ENCODE peak calls at places on chromosomes 16 and 17, in seven cellular contexts. One of them, this sample, is unnamed.

GRCh38 chr16:88951501-88951900 is 25.5 kb downstream of the CBFA2T3 start:
- DNase-seq in heart right ventricle: peak; percentile 9
- DNase-seq in colonic mucosa: no peak
- DNase-seq in ascending aorta: no peak
- DNase-seq in GM12878: no peak
- DNase-seq in neural progenitor cell: no peak
- DNase-seq in cardiac muscle cell: no peak
- DNase-seq in this sample: no peak

GRCh38 chr17:5418858-5419355 is 555 bp downstream of the NUP88 start:
- DNase-seq in cardiac muscle cell: peak; percentile 48
- DNase-seq in colonic mucosa: peak; percentile 72
- DNase-seq in GM12878: peak; percentile 84
- DNase-seq in heart right ventricle: no peak
- DNase-seq in neural progenitor cell: no peak
- DNase-seq in ascending aorta: peak; percentile 65
- DNase-seq in this sample: peak; percentile 42

GRCh38 chr16:369866-370436 is 387 bp downstream of the MRPL28 start:
- DNase-seq in cardiac muscle cell: peak; percentile 64
- DNase-seq in heart right ventricle: no peak
- DNase-seq in neural progenitor cell: peak; percentile 47
- DNase-seq in ascending aorta: no peak
- DNase-seq in GM12878: no peak
- DNase-seq in colonic mucosa: no peak
- DNase-seq in this sample: no peak

GRCh38 chr16:69494993-69495392 is 70.6 kb downstream of the CYB5B start:
- DNase-seq in cardiac muscle cell: peak; percentile 2
- DNase-seq in ascending aorta: no peak
- DNase-seq in colonic mucosa: peak; percentile 32
- DNase-seq in GM12878: no peak
- DNase-seq in neural progenitor cell: peak; percentile 57
- DNase-seq in heart right ventricle: no peak
- DNase-seq in this sample: peak; percentile 31

GRCh38 chr17:66567234-66568170 is 265.1 kb downstream of the PRKCA start:
- DNase-seq in ascending aorta: peak; percentile 71
- DNase-seq in heart right ventricle: peak; percentile 77
- DNase-seq in colonic mucosa: peak; percentile 91
- DNase-seq in GM12878: peak; percentile 23
- DNase-seq in cardiac muscle cell: peak; percentile 86
- DNase-seq in neural progenitor cell: peak; percentile 79
- DNase-seq in this sample: peak; percentile 80

GRCh38 chr17:45688353-45688752 is 95.8 kb upstream of the CRHR1 start:
- DNase-seq in heart right ventricle: no peak
- DNase-seq in ascending aorta: no peak
- DNase-seq in GM12878: no peak
- DNase-seq in colonic mucosa: no peak
- DNase-seq in neural progenitor cell: no peak
- DNase-seq in cardiac muscle cell: no peak
- DNase-seq in this sample: no peak

GRCh38 chr17:4850236-4850635 is 17.1 kb downstream of the MINK1 start:
- DNase-seq in GM12878: no peak
- DNase-seq in ascending aorta: no peak
- DNase-seq in neural progenitor cell: no peak
- DNase-seq in heart right ventricle: no peak
- DNase-seq in cardiac muscle cell: no peak
- DNase-seq in colonic mucosa: peak; percentile 72
- DNase-seq in this sample: no peak

GRCh38 chr17:64413505-64413904 is 22.8 kb upstream of the PECAM1 start:
- DNase-seq in ascending aorta: no peak
- DNase-seq in heart right ventricle: no peak
- DNase-seq in colonic mucosa: no peak
- DNase-seq in GM12878: peak; percentile 43
- DNase-seq in cardiac muscle cell: no peak
- DNase-seq in neural progenitor cell: no peak
- DNase-seq in this sample: peak; percentile 60

GRCh38 chr17:78528541-78528940 is 48.7 kb downstream of the DNAH17 start:
- DNase-seq in cardiac muscle cell: peak; percentile 11
- DNase-seq in colonic mucosa: no peak
- DNase-seq in ascending aorta: no peak
- DNase-seq in GM12878: no peak
- DNase-seq in neural progenitor cell: peak; percentile 46
- DNase-seq in heart right ventricle: no peak
- DNase-seq in this sample: no peak

GRCh38 chr17:8475227-8475626 is 39.5 kb downstream of the NDEL1 start:
- DNase-seq in cardiac muscle cell: no peak
- DNase-seq in neural progenitor cell: no peak
- DNase-seq in ascending aorta: no peak
- DNase-seq in colonic mucosa: no peak
- DNase-seq in heart right ventricle: no peak
- DNase-seq in GM12878: no peak
- DNase-seq in this sample: no peak

GRCh38 chr16:84588991-84589390 is 28.9 kb downstream of the COTL1 start:
- DNase-seq in colonic mucosa: no peak
- DNase-seq in neural progenitor cell: no peak
- DNase-seq in ascending aorta: no peak
- DNase-seq in cardiac muscle cell: no peak
- DNase-seq in heart right ventricle: no peak
- DNase-seq in GM12878: no peak
- DNase-seq in this sample: no peak

GRCh38 chr17:57607553-57608120 is 137.5 kb downstream of the CCDC182 start:
- DNase-seq in colonic mucosa: no peak
- DNase-seq in GM12878: no peak
- DNase-seq in ascending aorta: no peak
- DNase-seq in neural progenitor cell: no peak
- DNase-seq in heart right ventricle: no peak
- DNase-seq in cardiac muscle cell: no peak
- DNase-seq in this sample: no peak

GRCh38 chr16:30761427-30761927 is 385 bp downstream of the CFAP119 start:
- DNase-seq in colonic mucosa: peak; percentile 59
- DNase-seq in ascending aorta: no peak
- DNase-seq in heart right ventricle: no peak
- DNase-seq in cardiac muscle cell: peak; percentile 70
- DNase-seq in neural progenitor cell: peak; percentile 70
- DNase-seq in GM12878: no peak
- DNase-seq in this sample: no peak

GRCh38 chr16:4613636-4614570 is 785 bp downstream of the UBALD1 start:
- DNase-seq in GM12878: no peak
- DNase-seq in heart right ventricle: peak; percentile 43
- DNase-seq in cardiac muscle cell: peak; percentile 70
- DNase-seq in ascending aorta: no peak
- DNase-seq in colonic mucosa: no peak
- DNase-seq in neural progenitor cell: peak; percentile 70
- DNase-seq in this sample: no peak

GRCh38 chr16:25026621-25027020 is 11.5 kb upstream of the ARHGAP17 start:
- DNase-seq in neural progenitor cell: no peak
- DNase-seq in colonic mucosa: no peak
- DNase-seq in heart right ventricle: no peak
- DNase-seq in GM12878: no peak
- DNase-seq in cardiac muscle cell: no peak
- DNase-seq in ascending aorta: no peak
- DNase-seq in this sample: no peak

GRCh38 chr17:45149669-45150603 is 1.7 kb downstream of the HEXIM1 start:
- DNase-seq in neural progenitor cell: peak; percentile 66
- DNase-seq in cardiac muscle cell: peak; percentile 76
- DNase-seq in ascending aorta: peak; percentile 85
- DNase-seq in GM12878: no peak
- DNase-seq in heart right ventricle: peak; percentile 73
- DNase-seq in colonic mucosa: peak; percentile 78
- DNase-seq in this sample: peak; percentile 61

GRCh38 chr17:75428775-75429469 is 23.4 kb upstream of the GRB2 start:
- DNase-seq in GM12878: no peak
- DNase-seq in neural progenitor cell: no peak
- DNase-seq in cardiac muscle cell: no peak
- DNase-seq in ascending aorta: peak; percentile 79
- DNase-seq in heart right ventricle: no peak
- DNase-seq in colonic mucosa: no peak
- DNase-seq in this sample: no peak

GRCh38 chr16:49491736-49492089 is 118.1 kb downstream of the C16orf78 start:
- DNase-seq in cardiac muscle cell: peak; percentile 12
- DNase-seq in colonic mucosa: no peak
- DNase-seq in ascending aorta: peak; percentile 65
- DNase-seq in neural progenitor cell: peak; percentile 70
- DNase-seq in GM12878: no peak
- DNase-seq in heart right ventricle: peak; percentile 50
- DNase-seq in this sample: no peak

GRCh38 chr16:734208-734980 is 6.4 kb downstream of the CIAO3 start:
- DNase-seq in cardiac muscle cell: no peak
- DNase-seq in heart right ventricle: peak; percentile 19
- DNase-seq in neural progenitor cell: no peak
- DNase-seq in colonic mucosa: no peak
- DNase-seq in GM12878: no peak
- DNase-seq in ascending aorta: no peak
- DNase-seq in this sample: no peak

GRCh38 chr17:29178750-29179231 is 1.4 kb downstream of the MYO18A start:
- DNase-seq in heart right ventricle: no peak
- DNase-seq in cardiac muscle cell: no peak
- DNase-seq in ascending aorta: peak; percentile 60
- DNase-seq in neural progenitor cell: no peak
- DNase-seq in colonic mucosa: peak; percentile 56
- DNase-seq in GM12878: no peak
- DNase-seq in this sample: no peak

GRCh38 chr16:822174-822908 is 21.8 kb upstream of the GNG13 start:
- DNase-seq in neural progenitor cell: no peak
- DNase-seq in heart right ventricle: no peak
- DNase-seq in cardiac muscle cell: no peak
- DNase-seq in ascending aorta: no peak
- DNase-seq in colonic mucosa: no peak
- DNase-seq in GM12878: no peak
- DNase-seq in this sample: no peak

GRCh38 chr16:75288596-75289120 is 37.2 kb upstream of the BCAR1 start:
- DNase-seq in colonic mucosa: no peak
- DNase-seq in ascending aorta: no peak
- DNase-seq in heart right ventricle: peak; percentile 18
- DNase-seq in cardiac muscle cell: no peak
- DNase-seq in GM12878: peak; percentile 55
- DNase-seq in neural progenitor cell: no peak
- DNase-seq in this sample: no peak

GRCh38 chr17:67386965-67387551 is 10.0 kb downstream of the PITPNC1 start:
- DNase-seq in heart right ventricle: peak; percentile 62
- DNase-seq in neural progenitor cell: peak; percentile 85
- DNase-seq in colonic mucosa: peak; percentile 73
- DNase-seq in ascending aorta: no peak
- DNase-seq in cardiac muscle cell: peak; percentile 71
- DNase-seq in GM12878: no peak
- DNase-seq in this sample: peak; percentile 38

GRCh38 chr17:80872011-80872929 is 119.4 kb upstream of the CHMP6 start:
- DNase-seq in colonic mucosa: no peak
- DNase-seq in cardiac muscle cell: peak; percentile 74
- DNase-seq in heart right ventricle: peak; percentile 48
- DNase-seq in GM12878: no peak
- DNase-seq in ascending aorta: no peak
- DNase-seq in neural progenitor cell: no peak
- DNase-seq in this sample: no peak

GRCh38 chr17:41863074-41863843 is 2.0 kb downstream of the KLHL11 start:
- DNase-seq in colonic mucosa: no peak
- DNase-seq in cardiac muscle cell: no peak
- DNase-seq in ascending aorta: no peak
- DNase-seq in GM12878: no peak
- DNase-seq in neural progenitor cell: peak; percentile 28
- DNase-seq in heart right ventricle: no peak
- DNase-seq in this sample: no peak

GRCh38 chr16:62021295-62021694 is 14.9 kb downstream of the CDH8 start:
- DNase-seq in cardiac muscle cell: no peak
- DNase-seq in GM12878: no peak
- DNase-seq in colonic mucosa: no peak
- DNase-seq in ascending aorta: no peak
- DNase-seq in neural progenitor cell: no peak
- DNase-seq in heart right ventricle: no peak
- DNase-seq in this sample: no peak

GRCh38 chr17:47719411-47720152 is 13.5 kb upstream of the TBX21 start:
- DNase-seq in GM12878: no peak
- DNase-seq in cardiac muscle cell: no peak
- DNase-seq in ascending aorta: no peak
- DNase-seq in heart right ventricle: no peak
- DNase-seq in neural progenitor cell: no peak
- DNase-seq in colonic mucosa: no peak
- DNase-seq in this sample: no peak

GRCh38 chr17:21573961-21574610 is 118.2 kb upstream of the KCNJ18 start:
- DNase-seq in colonic mucosa: peak; percentile 54
- DNase-seq in neural progenitor cell: no peak
- DNase-seq in cardiac muscle cell: no peak
- DNase-seq in heart right ventricle: peak; percentile 85
- DNase-seq in ascending aorta: no peak
- DNase-seq in GM12878: no peak
- DNase-seq in this sample: no peak

GRCh38 chr17:73624496-73624988 is 19.7 kb downstream of the SDK2 start:
- DNase-seq in colonic mucosa: no peak
- DNase-seq in GM12878: no peak
- DNase-seq in cardiac muscle cell: no peak
- DNase-seq in ascending aorta: no peak
- DNase-seq in heart right ventricle: no peak
- DNase-seq in neural progenitor cell: no peak
- DNase-seq in this sample: no peak

GRCh38 chr17:37678036-37678435 is 34.8 kb upstream of the DDX52 start:
- DNase-seq in neural progenitor cell: no peak
- DNase-seq in cardiac muscle cell: no peak
- DNase-seq in colonic mucosa: no peak
- DNase-seq in heart right ventricle: no peak
- DNase-seq in ascending aorta: no peak
- DNase-seq in GM12878: no peak
- DNase-seq in this sample: no peak

GRCh38 chr16:11572301-11572995 is 14.3 kb downstream of the LITAF start:
- DNase-seq in cardiac muscle cell: no peak
- DNase-seq in colonic mucosa: no peak
- DNase-seq in heart right ventricle: no peak
- DNase-seq in GM12878: no peak
- DNase-seq in neural progenitor cell: no peak
- DNase-seq in ascending aorta: peak; percentile 67
- DNase-seq in this sample: no peak
- H3K4me3 ChIP-seq in cardiac muscle cell: no peak overlapping the region
- H3K4me3 ChIP-seq in colonic mucosa: no peak overlapping the region
- H3K4me3 ChIP-seq in heart right ventricle: no peak overlapping the region
- H3K4me3 ChIP-seq in GM12878: no peak overlapping the region
- H3K4me3 ChIP-seq in neural progenitor cell: no peak overlapping the region
- H3K4me3 ChIP-seq in ascending aorta: no peak overlapping the region
- H3K4me3 ChIP-seq in this sample: no peak overlapping the region

GRCh38 chr16:72956124-72957064 is 91.5 kb downstream of the ZFHX3 start:
- DNase-seq in heart right ventricle: no peak
- DNase-seq in neural progenitor cell: no peak
- DNase-seq in ascending aorta: no peak
- DNase-seq in colonic mucosa: no peak
- DNase-seq in cardiac muscle cell: no peak
- DNase-seq in GM12878: no peak
- DNase-seq in this sample: no peak
- H3K27ac ChIP-seq in heart right ventricle: no peak overlapping the region
- H3K27ac ChIP-seq in neural progenitor cell: no peak overlapping the region
- H3K27ac ChIP-seq in ascending aorta: peak overlapping the region; percentile 53
- H3K27ac ChIP-seq in colonic mucosa: no peak overlapping the region
- H3K27ac ChIP-seq in cardiac muscle cell: no peak overlapping the region
- H3K27ac ChIP-seq in GM12878: no peak overlapping the region
- H3K27ac ChIP-seq in this sample: no peak overlapping the region

GRCh38 chr16:86198201-86199118 is 299.5 kb downstream of the IRF8 start:
- DNase-seq in neural progenitor cell: peak; percentile 48
- DNase-seq in ascending aorta: no peak
- DNase-seq in colonic mucosa: no peak
- DNase-seq in heart right ventricle: no peak
- DNase-seq in cardiac muscle cell: no peak
- DNase-seq in GM12878: no peak
- DNase-seq in this sample: no peak
- H3K4me3 ChIP-seq in neural progenitor cell: no peak overlapping the region
- H3K4me3 ChIP-seq in ascending aorta: no peak overlapping the region
- H3K4me3 ChIP-seq in colonic mucosa: no peak overlapping the region
- H3K4me3 ChIP-seq in heart right ventricle: no peak overlapping the region
- H3K4me3 ChIP-seq in cardiac muscle cell: no peak overlapping the region
- H3K4me3 ChIP-seq in GM12878: no peak overlapping the region
- H3K4me3 ChIP-seq in this sample: peak overlapping the region; percentile 22

GRCh38 chr17:62673614-62674362 is 46.3 kb downstream of the MRC2 start:
- DNase-seq in neural progenitor cell: no peak
- DNase-seq in colonic mucosa: no peak
- DNase-seq in GM12878: no peak
- DNase-seq in cardiac muscle cell: no peak
- DNase-seq in heart right ventricle: no peak
- DNase-seq in ascending aorta: no peak
- DNase-seq in this sample: no peak
- H3K27ac ChIP-seq in neural progenitor cell: no peak overlapping the region
- H3K27ac ChIP-seq in colonic mucosa: no peak overlapping the region
- H3K27ac ChIP-seq in GM12878: no peak overlapping the region
- H3K27ac ChIP-seq in cardiac muscle cell: no peak overlapping the region
- H3K27ac ChIP-seq in heart right ventricle: no peak overlapping the region
- H3K27ac ChIP-seq in ascending aorta: no peak overlapping the region
- H3K27ac ChIP-seq in this sample: no peak overlapping the region